ENCODE peak calls at places on chromosomes 2 and 18, in nine cellular contexts. One of them, this sample, is unnamed.
A peak's percentile ranks its signal among the peaks of the same experiment; 100 is the strongest.

GRCh38 chr2:86016581-86016980 is 89.1 kb downstream of the POLR1A start:
- DNase-seq in PC-3: no peak
- DNase-seq in NCI-H1417: no peak
- DNase-seq in left cardiac atrium: no peak
- DNase-seq in K562: no peak
- DNase-seq in frontal cortex: no peak
- DNase-seq in left lung: no peak
- DNase-seq in epithelial cell of prostate: no peak
- DNase-seq in stimulated activated CD8-positive, alpha-beta memory T cell treated with anti-CD3 and anti-CD28 coated beads, Interleukin-4, amount 100 ng/mL, for 1 hour: no peak
- DNase-seq in this sample: no peak

GRCh38 chr18:60020107-60020925 is 120.5 kb downstream of the PMAIP1 start:
- DNase-seq in PC-3: no peak
- DNase-seq in epithelial cell of prostate: no peak
- DNase-seq in left cardiac atrium: no peak
- DNase-seq in left lung: no peak
- DNase-seq in NCI-H1417: no peak
- DNase-seq in frontal cortex: no peak
- DNase-seq in stimulated activated CD8-positive, alpha-beta memory T cell treated with anti-CD3 and anti-CD28 coated beads, Interleukin-4, amount 100 ng/mL, for 1 hour: no peak
- DNase-seq in K562: no peak
- DNase-seq in this sample: peak; percentile 22

GRCh38 chr2:46277470-46278190 is 19.6 kb upstream of the EPAS1 start:
- DNase-seq in epithelial cell of prostate: no peak
- DNase-seq in NCI-H1417: no peak
- DNase-seq in stimulated activated CD8-positive, alpha-beta memory T cell treated with anti-CD3 and anti-CD28 coated beads, Interleukin-4, amount 100 ng/mL, for 1 hour: no peak
- DNase-seq in K562: no peak
- DNase-seq in left lung: no peak
- DNase-seq in frontal cortex: no peak
- DNase-seq in left cardiac atrium: peak; percentile 43
- DNase-seq in PC-3: peak; percentile 31
- DNase-seq in this sample: no peak

GRCh38 chr2:174059178-174059874 is 94.2 kb upstream of the SP3 start:
- DNase-seq in left lung: no peak
- DNase-seq in stimulated activated CD8-positive, alpha-beta memory T cell treated with anti-CD3 and anti-CD28 coated beads, Interleukin-4, amount 100 ng/mL, for 1 hour: no peak
- DNase-seq in frontal cortex: no peak
- DNase-seq in NCI-H1417: no peak
- DNase-seq in PC-3: peak; percentile 42
- DNase-seq in epithelial cell of prostate: peak; percentile 83
- DNase-seq in K562: peak; percentile 80
- DNase-seq in left cardiac atrium: no peak
- DNase-seq in this sample: no peak

GRCh38 chr2:128370468-128371247 is 52.0 kb upstream of the HS6ST1 start:
- DNase-seq in epithelial cell of prostate: no peak
- DNase-seq in left lung: no peak
- DNase-seq in PC-3: no peak
- DNase-seq in stimulated activated CD8-positive, alpha-beta memory T cell treated with anti-CD3 and anti-CD28 coated beads, Interleukin-4, amount 100 ng/mL, for 1 hour: no peak
- DNase-seq in NCI-H1417: no peak
- DNase-seq in K562: no peak
- DNase-seq in left cardiac atrium: no peak
- DNase-seq in frontal cortex: no peak
- DNase-seq in this sample: no peak

GRCh38 chr18:79416022-79416676 is 20.4 kb downstream of the NFATC1 start:
- DNase-seq in K562: no peak
- DNase-seq in PC-3: no peak
- DNase-seq in left cardiac atrium: no peak
- DNase-seq in frontal cortex: no peak
- DNase-seq in stimulated activated CD8-positive, alpha-beta memory T cell treated with anti-CD3 and anti-CD28 coated beads, Interleukin-4, amount 100 ng/mL, for 1 hour: no peak
- DNase-seq in NCI-H1417: no peak
- DNase-seq in left lung: peak; percentile 39
- DNase-seq in epithelial cell of prostate: no peak
- DNase-seq in this sample: no peak

GRCh38 chr2:147006724-147007123 is 838.1 kb upstream of the ACVR2A start:
- DNase-seq in stimulated activated CD8-positive, alpha-beta memory T cell treated with anti-CD3 and anti-CD28 coated beads, Interleukin-4, amount 100 ng/mL, for 1 hour: no peak
- DNase-seq in epithelial cell of prostate: no peak
- DNase-seq in frontal cortex: no peak
- DNase-seq in K562: no peak
- DNase-seq in NCI-H1417: no peak
- DNase-seq in left cardiac atrium: no peak
- DNase-seq in left lung: no peak
- DNase-seq in PC-3: no peak
- DNase-seq in this sample: no peak

GRCh38 chr2:122157158-122157557 is 401.7 kb downstream of the TSN start:
- DNase-seq in PC-3: no peak
- DNase-seq in K562: no peak
- DNase-seq in left cardiac atrium: no peak
- DNase-seq in epithelial cell of prostate: no peak
- DNase-seq in frontal cortex: no peak
- DNase-seq in NCI-H1417: no peak
- DNase-seq in stimulated activated CD8-positive, alpha-beta memory T cell treated with anti-CD3 and anti-CD28 coated beads, Interleukin-4, amount 100 ng/mL, for 1 hour: no peak
- DNase-seq in left lung: no peak
- DNase-seq in this sample: no peak

GRCh38 chr18:70322928-70323327 is 34.1 kb downstream of the SOCS6 start:
- DNase-seq in PC-3: peak; percentile 31
- DNase-seq in left cardiac atrium: no peak
- DNase-seq in NCI-H1417: no peak
- DNase-seq in left lung: no peak
- DNase-seq in frontal cortex: no peak
- DNase-seq in epithelial cell of prostate: no peak
- DNase-seq in stimulated activated CD8-positive, alpha-beta memory T cell treated with anti-CD3 and anti-CD28 coated beads, Interleukin-4, amount 100 ng/mL, for 1 hour: no peak
- DNase-seq in K562: no peak
- DNase-seq in this sample: no peak

GRCh38 chr2:24708537-24709152 is 84.5 kb downstream of the PTRHD1 start:
- DNase-seq in K562: no peak
- DNase-seq in left cardiac atrium: no peak
- DNase-seq in stimulated activated CD8-positive, alpha-beta memory T cell treated with anti-CD3 and anti-CD28 coated beads, Interleukin-4, amount 100 ng/mL, for 1 hour: no peak
- DNase-seq in frontal cortex: no peak
- DNase-seq in PC-3: peak; percentile 46
- DNase-seq in epithelial cell of prostate: no peak
- DNase-seq in left lung: no peak
- DNase-seq in NCI-H1417: peak; percentile 11
- DNase-seq in this sample: no peak

GRCh38 chr2:36246320-36246990 is 109.1 kb upstream of the CRIM1 start:
- DNase-seq in left cardiac atrium: no peak
- DNase-seq in K562: no peak
- DNase-seq in left lung: no peak
- DNase-seq in stimulated activated CD8-positive, alpha-beta memory T cell treated with anti-CD3 and anti-CD28 coated beads, Interleukin-4, amount 100 ng/mL, for 1 hour: no peak
- DNase-seq in NCI-H1417: no peak
- DNase-seq in frontal cortex: no peak
- DNase-seq in epithelial cell of prostate: no peak
- DNase-seq in PC-3: no peak
- DNase-seq in this sample: no peak

GRCh38 chr2:171822520-171823297 is 71.3 kb downstream of the SLC25A12 start:
- DNase-seq in NCI-H1417: no peak
- DNase-seq in epithelial cell of prostate: no peak
- DNase-seq in frontal cortex: no peak
- DNase-seq in left lung: no peak
- DNase-seq in PC-3: no peak
- DNase-seq in K562: no peak
- DNase-seq in stimulated activated CD8-positive, alpha-beta memory T cell treated with anti-CD3 and anti-CD28 coated beads, Interleukin-4, amount 100 ng/mL, for 1 hour: no peak
- DNase-seq in left cardiac atrium: no peak
- DNase-seq in this sample: no peak

GRCh38 chr2:229282758-229283546 is 11.9 kb upstream of the PID1 start:
- DNase-seq in left cardiac atrium: peak; percentile 60
- DNase-seq in K562: no peak
- DNase-seq in NCI-H1417: no peak
- DNase-seq in stimulated activated CD8-positive, alpha-beta memory T cell treated with anti-CD3 and anti-CD28 coated beads, Interleukin-4, amount 100 ng/mL, for 1 hour: no peak
- DNase-seq in epithelial cell of prostate: peak; percentile 53
- DNase-seq in frontal cortex: no peak
- DNase-seq in PC-3: peak; percentile 91
- DNase-seq in left lung: no peak
- DNase-seq in this sample: no peak